ENCODE peak calls at places on chromosomes 4 and X, in seven cellular contexts. One of them, this sample, is unnamed. For H3K4me1, the result is how much of the 10 kb centered on the place peaks cover.

GRCh38 chrX:69238153-69238959 is 73.1 kb upstream of the PJA1 start:
- DNase-seq in spleen: no peak
- DNase-seq in upper lobe of left lung: peak
- DNase-seq in Peyer's patch: no peak
- DNase-seq in IMR-90: no peak
- DNase-seq in A549: no peak
- DNase-seq in uterus: no peak
- DNase-seq in this sample: no peak

GRCh38 chrX:49727847-49728246 is 32.1 kb upstream of the PAGE1 start:
- DNase-seq in IMR-90: no peak
- DNase-seq in spleen: peak
- DNase-seq in Peyer's patch: no peak
- DNase-seq in upper lobe of left lung: peak
- DNase-seq in uterus: no peak
- DNase-seq in A549: no peak
- DNase-seq in this sample: no peak

GRCh38 chrX:24229967-24230366 is 80.4 kb downstream of the ZFX start:
- DNase-seq in spleen: no peak
- DNase-seq in upper lobe of left lung: no peak
- DNase-seq in IMR-90: no peak
- DNase-seq in Peyer's patch: no peak
- DNase-seq in uterus: no peak
- DNase-seq in A549: no peak
- DNase-seq in this sample: no peak

GRCh38 chr4:147479817-147480216 is 1.1 kb upstream of the EDNRA start:
- DNase-seq in Peyer's patch: no peak
- DNase-seq in IMR-90: peak
- DNase-seq in A549: no peak
- DNase-seq in spleen: no peak
- DNase-seq in upper lobe of left lung: no peak
- DNase-seq in uterus: peak
- DNase-seq in this sample: no peak

GRCh38 chr4:148740701-148741100 is 298.5 kb upstream of the NR3C2 start:
- DNase-seq in A549: no peak
- DNase-seq in IMR-90: no peak
- DNase-seq in uterus: no peak
- DNase-seq in upper lobe of left lung: peak
- DNase-seq in spleen: no peak
- DNase-seq in Peyer's patch: no peak
- DNase-seq in this sample: no peak

GRCh38 chr4:1192091-1192492 is 19.7 kb upstream of the SPON2 start:
- DNase-seq in spleen: peak
- DNase-seq in Peyer's patch: peak
- DNase-seq in upper lobe of left lung: peak
- DNase-seq in A549: peak
- DNase-seq in IMR-90: peak
- DNase-seq in uterus: peak
- DNase-seq in this sample: no peak

GRCh38 chrX:55135171-55135570 is 46.4 kb downstream of the PAGE2 start:
- DNase-seq in IMR-90: peak
- DNase-seq in Peyer's patch: peak
- DNase-seq in A549: peak
- DNase-seq in upper lobe of left lung: no peak
- DNase-seq in spleen: no peak
- DNase-seq in uterus: peak
- DNase-seq in this sample: no peak

GRCh38 chr4:11614426-11614825 is 185.7 kb upstream of the HS3ST1 start:
- DNase-seq in spleen: no peak
- DNase-seq in upper lobe of left lung: no peak
- DNase-seq in uterus: no peak
- DNase-seq in Peyer's patch: no peak
- DNase-seq in A549: peak
- DNase-seq in IMR-90: peak
- DNase-seq in this sample: no peak

GRCh38 chrX:97685753-97686152 is 802.0 kb downstream of the RPA4 start:
- DNase-seq in spleen: no peak
- DNase-seq in Peyer's patch: no peak
- DNase-seq in IMR-90: peak
- DNase-seq in A549: peak
- DNase-seq in uterus: no peak
- DNase-seq in upper lobe of left lung: no peak
- DNase-seq in this sample: no peak

GRCh38 chrX:130176354-130176776 is 4.6 kb downstream of the RAB33A start:
- DNase-seq in A549: no peak
- DNase-seq in spleen: no peak
- DNase-seq in upper lobe of left lung: no peak
- DNase-seq in uterus: no peak
- DNase-seq in Peyer's patch: peak
- DNase-seq in IMR-90: peak
- DNase-seq in this sample: no peak

GRCh38 chrX:51776851-51777250 is 33.6 kb downstream of the GSPT2 start:
- DNase-seq in uterus: no peak
- DNase-seq in Peyer's patch: no peak
- DNase-seq in IMR-90: no peak
- DNase-seq in upper lobe of left lung: no peak
- DNase-seq in A549: no peak
- DNase-seq in spleen: no peak
- DNase-seq in this sample: no peak

GRCh38 chr4:183098080-183098722 is 856 bp upstream of the WWC2 start:
- DNase-seq in uterus: peak
- DNase-seq in Peyer's patch: no peak
- DNase-seq in IMR-90: peak
- DNase-seq in upper lobe of left lung: peak
- DNase-seq in spleen: peak
- DNase-seq in A549: peak
- DNase-seq in this sample: no peak

GRCh38 chr4:77347341-77347740 is 190.3 kb downstream of the CCNG2 start:
- DNase-seq in IMR-90: no peak
- DNase-seq in Peyer's patch: no peak
- DNase-seq in uterus: no peak
- DNase-seq in A549: no peak
- DNase-seq in spleen: no peak
- DNase-seq in upper lobe of left lung: no peak
- DNase-seq in this sample: no peak

GRCh38 chr4:92136434-92136833 is 167.3 kb upstream of the GRID2 start:
- DNase-seq in IMR-90: no peak
- DNase-seq in Peyer's patch: no peak
- DNase-seq in spleen: no peak
- DNase-seq in upper lobe of left lung: no peak
- DNase-seq in uterus: no peak
- DNase-seq in A549: no peak
- DNase-seq in this sample: no peak

GRCh38 chr4:182143086-182143821 is 99.9 kb upstream of the TENM3 start:
- DNase-seq in uterus: no peak
- DNase-seq in IMR-90: peak
- DNase-seq in Peyer's patch: no peak
- DNase-seq in upper lobe of left lung: no peak
- DNase-seq in A549: no peak
- DNase-seq in spleen: no peak
- DNase-seq in this sample: no peak

GRCh38 chrX:109732319-109732779 is 708 bp downstream of the ACSL4 start:
- DNase-seq in IMR-90: peak
- DNase-seq in uterus: no peak
- DNase-seq in Peyer's patch: no peak
- DNase-seq in A549: peak
- DNase-seq in spleen: no peak
- DNase-seq in upper lobe of left lung: no peak
- DNase-seq in this sample: no peak

GRCh38 chrX:134026732-134027311 is 41.4 kb upstream of the GPC3 start:
- DNase-seq in spleen: no peak
- DNase-seq in A549: peak
- DNase-seq in Peyer's patch: no peak
- DNase-seq in upper lobe of left lung: no peak
- DNase-seq in IMR-90: peak
- DNase-seq in uterus: peak
- DNase-seq in this sample: no peak

GRCh38 chr4:34250562-34250961 is 1993.8 kb downstream of the ARAP2 start:
- DNase-seq in IMR-90: peak
- DNase-seq in A549: no peak
- DNase-seq in spleen: no peak
- DNase-seq in Peyer's patch: no peak
- DNase-seq in uterus: no peak
- DNase-seq in upper lobe of left lung: no peak
- DNase-seq in this sample: no peak

DNA sequence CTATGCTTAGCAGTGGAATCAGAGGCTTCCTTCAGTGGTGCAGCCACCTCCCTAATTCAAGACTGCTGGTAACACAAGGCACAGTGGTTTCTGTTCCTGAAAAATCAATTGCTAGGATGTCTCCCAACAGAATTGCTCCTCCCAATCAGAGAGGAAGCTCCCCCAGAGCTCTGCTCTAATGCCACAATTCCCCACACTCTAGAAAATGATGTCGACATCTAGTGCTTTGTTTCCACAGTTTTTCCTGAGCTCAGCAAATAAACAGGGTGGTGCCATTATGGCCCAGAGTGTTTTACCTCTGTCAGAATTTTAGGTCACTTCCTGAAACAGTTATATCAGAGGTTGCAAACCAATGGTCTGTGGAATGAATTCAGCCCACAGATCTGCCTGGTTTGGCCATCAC is 24.7 kb downstream of the TAB3 start:
- DNase-seq in A549: no peak
- DNase-seq in IMR-90: no peak
- DNase-seq in spleen: no peak
- DNase-seq in uterus: no peak
- DNase-seq in Peyer's patch: no peak
- DNase-seq in upper lobe of left lung: no peak
- DNase-seq in this sample: no peak
- TF ChIP-seq POLR2A in A549: no peak
- TF ChIP-seq POLR2A in IMR-90: no peak
- TF ChIP-seq POLR2A in spleen: no peak
- TF ChIP-seq POLR2A in uterus: no peak
- TF ChIP-seq POLR2A in Peyer's patch: no peak
- TF ChIP-seq POLR2A in upper lobe of left lung: no peak
- TF ChIP-seq POLR2A in this sample: no peak

GRCh38 chr4:2793578-2793919 is 664 bp downstream of the SH3BP2 start:
- DNase-seq in A549: no peak
- DNase-seq in IMR-90: peak
- DNase-seq in upper lobe of left lung: no peak
- DNase-seq in Peyer's patch: no peak
- DNase-seq in uterus: peak
- DNase-seq in spleen: peak
- DNase-seq in this sample: no peak
- H3K4me1 ChIP-seq in A549: under half
- H3K4me1 ChIP-seq in IMR-90: under half
- H3K4me1 ChIP-seq in upper lobe of left lung: half or more
- H3K4me1 ChIP-seq in Peyer's patch: half or more
- H3K4me1 ChIP-seq in uterus: under half
- H3K4me1 ChIP-seq in spleen: half or more
- H3K4me1 ChIP-seq in this sample: half or more

DNA sequence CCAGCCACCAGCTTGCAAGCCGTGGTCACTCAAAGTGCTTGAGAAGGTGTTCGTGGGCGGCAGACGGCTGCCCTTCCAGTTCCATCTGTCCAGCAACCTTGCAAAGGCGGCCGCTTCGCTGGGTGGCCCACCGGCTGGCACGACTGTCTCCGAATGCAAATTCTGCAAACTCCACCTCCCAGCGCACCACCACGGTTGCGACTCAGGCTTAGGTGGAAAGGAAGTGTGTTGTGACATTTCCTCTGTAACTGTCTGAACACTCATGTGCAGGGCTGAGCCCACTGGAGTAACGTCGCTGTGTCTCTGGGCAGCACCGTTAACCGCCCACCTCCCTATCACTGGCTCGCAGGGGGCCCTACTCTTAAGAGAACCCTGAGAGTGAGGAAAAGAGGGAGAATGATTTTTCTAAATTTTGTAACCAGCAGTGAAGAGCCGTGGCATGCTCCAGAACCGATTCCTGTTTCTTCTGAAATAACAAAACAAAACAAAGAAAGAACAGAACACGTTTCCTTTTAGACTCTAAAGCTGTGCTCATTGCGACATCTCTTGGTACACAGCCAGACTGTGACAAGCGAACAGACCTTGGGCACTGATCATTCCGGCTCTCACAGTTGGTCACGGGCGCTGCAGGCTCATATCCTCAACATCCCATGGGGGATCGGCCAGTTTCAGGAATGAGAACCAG is at the start of gene P2RY8:
- DNase-seq in upper lobe of left lung: peak
- DNase-seq in IMR-90: no peak
- DNase-seq in A549: peak
- DNase-seq in Peyer's patch: peak
- DNase-seq in spleen: peak
- DNase-seq in uterus: peak
- DNase-seq in this sample: peak
- TF ChIP-seq POLR2A in upper lobe of left lung: no peak
- TF ChIP-seq POLR2A in IMR-90: no peak
- TF ChIP-seq POLR2A in A549: no peak
- TF ChIP-seq POLR2A in Peyer's patch: peak
- TF ChIP-seq POLR2A in spleen: no peak
- TF ChIP-seq POLR2A in uterus: no peak
- TF ChIP-seq POLR2A in this sample: no peak

DNA sequence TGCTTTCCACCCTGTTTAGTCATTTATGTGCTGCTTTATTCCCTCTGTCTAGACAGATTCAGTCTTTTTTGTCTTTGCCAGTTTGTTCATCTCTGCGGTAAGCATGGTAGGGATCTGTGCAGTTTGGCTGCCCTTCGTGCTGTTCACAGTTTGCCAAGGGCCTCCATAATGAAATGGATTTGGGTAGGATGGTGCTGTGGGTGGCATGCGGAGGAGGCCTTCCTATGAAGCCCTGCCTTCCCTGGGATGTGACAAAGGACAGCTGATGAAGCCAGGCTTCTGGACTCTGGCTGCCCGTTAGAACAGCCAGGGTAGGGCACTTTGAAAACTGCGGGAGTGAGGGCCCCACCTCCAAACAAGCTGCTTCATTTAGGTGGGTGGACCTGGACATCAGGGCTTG is 47.4 kb downstream of the PTTG2 start:
- DNase-seq in upper lobe of left lung: no peak
- DNase-seq in Peyer's patch: no peak
- DNase-seq in uterus: no peak
- DNase-seq in spleen: no peak
- DNase-seq in A549: no peak
- DNase-seq in IMR-90: no peak
- DNase-seq in this sample: no peak
- H3K4me1 ChIP-seq in upper lobe of left lung: under half
- H3K4me1 ChIP-seq in Peyer's patch: under half
- H3K4me1 ChIP-seq in uterus: under half
- H3K4me1 ChIP-seq in spleen: under half
- H3K4me1 ChIP-seq in A549: under half
- H3K4me1 ChIP-seq in IMR-90: under half
- H3K4me1 ChIP-seq in this sample: under half

GRCh38 chr4:102263024-102263787 is 82.1 kb downstream of the SLC39A8 start:
- DNase-seq in A549: peak
- DNase-seq in Peyer's patch: no peak
- DNase-seq in IMR-90: peak
- DNase-seq in uterus: no peak
- DNase-seq in upper lobe of left lung: no peak
- DNase-seq in spleen: no peak
- DNase-seq in this sample: no peak

GRCh38 chr4:102272318-102272717 is 73.0 kb downstream of the SLC39A8 start:
- DNase-seq in upper lobe of left lung: no peak
- DNase-seq in spleen: no peak
- DNase-seq in uterus: no peak
- DNase-seq in A549: no peak
- DNase-seq in Peyer's patch: no peak
- DNase-seq in IMR-90: no peak
- DNase-seq in this sample: no peak

GRCh38 chr4:102268355-102268754 is 76.9 kb downstream of the SLC39A8 start:
- DNase-seq in Peyer's patch: no peak
- DNase-seq in IMR-90: no peak
- DNase-seq in uterus: no peak
- DNase-seq in upper lobe of left lung: no peak
- DNase-seq in A549: no peak
- DNase-seq in spleen: no peak
- DNase-seq in this sample: no peak
- TF ChIP-seq POLR2A in Peyer's patch: no peak
- TF ChIP-seq POLR2A in IMR-90: no peak
- TF ChIP-seq POLR2A in uterus: no peak
- TF ChIP-seq POLR2A in upper lobe of left lung: no peak
- TF ChIP-seq POLR2A in A549: no peak
- TF ChIP-seq POLR2A in spleen: no peak
- TF ChIP-seq POLR2A in this sample: no peak